ENCODE peak calls at places on chromosomes 7 and 10, in five cellular contexts. Q is GM23338, T is transverse colon, Y is HCT116, C is stomach. N is an unnamed sample.

GRCh38 chr10:78301481-78301880 is 267.8 kb downstream of the RPS24 start:
- DNase-seq in T (no peak), Y (no peak), C (no peak), Q (no peak), N (no peak)

GRCh38 chr10:78333362-78334143 is 299.9 kb downstream of the RPS24 start:
- DNase-seq in Q (no peak), C (no peak), Y (no peak), T (no peak), N (no peak)

GRCh38 chr7:38169862-38170261 is 8.2 kb upstream of the STARD3NL start:
- DNase-seq in C (no peak), Y (no peak), Q (no peak), T (no peak), N (no peak)

GRCh38 chr7:22066484-22066883 is 120.8 kb upstream of the CDCA7L start:
- DNase-seq in C (no peak), Y (no peak), Q (peak), T (no peak), N (no peak)

GRCh38 chr7:131197920-131198610 is 129.6 kb upstream of the MKLN1 start:
- DNase-seq in T (no peak), C (no peak), Y (no peak), Q (no peak), N (no peak)

GRCh38 chr7:93861325-93861949 is 29.1 kb downstream of the TFPI2 start:
- DNase-seq in T (no peak), Q (peak), Y (no peak), C (no peak), N (no peak)

GRCh38 chr10:44960482-44961230 is 1.1 kb downstream of the RASSF4 start:
- DNase-seq in C (no peak), T (no peak), Y (no peak), Q (no peak), N (no peak)

GRCh38 chr7:74269757-74270277 is 15.6 kb upstream of the RFC2 start:
- DNase-seq in C (peak), Y (peak), Q (peak), T (peak), N (peak)

GRCh38 chr10:52031771-52032170 is 282.3 kb upstream of the DKK1 start:
- DNase-seq in T (no peak), Q (no peak), C (no peak), Y (no peak), N (no peak)

GRCh38 chr7:99837649-99838361 is 10.0 kb downstream of the CYP3A43 start:
- DNase-seq in Y (no peak), Q (no peak), T (no peak), C (no peak), N (no peak)

GRCh38 chr10:75508239-75508813 is 76.9 kb downstream of the LRMDA start:
- DNase-seq in C (no peak), Y (no peak), T (no peak), Q (no peak), N (no peak)

GRCh38 chr10:70916241-70916640 is 27.9 kb upstream of the PCBD1 start:
- DNase-seq in Y (no peak), T (no peak), C (no peak), Q (no peak), N (no peak)

GRCh38 chr7:16357921-16358320 is 63.4 kb downstream of the CRPPA start:
- DNase-seq in T (no peak), Q (no peak), C (peak), Y (no peak), N (no peak)

GRCh38 chr7:141842904-141843303 is 1.6 kb upstream of the PRSS37 start:
- DNase-seq in T (no peak), C (no peak), Q (no peak), Y (no peak), N (no peak)

GRCh38 chr10:30346135-30346534 is 2.9 kb downstream of the MTPAP start:
- DNase-seq in Y (no peak), Q (no peak), T (no peak), C (no peak), N (no peak)

GRCh38 chr7:22601812-22602568 is 102.0 kb upstream of the STEAP1B start:
- DNase-seq in Q (no peak), T (no peak), Y (no peak), C (no peak), N (no peak)

GRCh38 chr7:82234457-82235049 is 209.0 kb downstream of the CACNA2D1 start:
- DNase-seq in C (no peak), Q (peak), Y (peak), T (no peak), N (peak)

GRCh38 chr7:99156649-99157048 is 12.7 kb upstream of the SMURF1 start:
- DNase-seq in T (no peak), Y (no peak), Q (no peak), C (no peak), N (no peak)

GRCh38 chr7:13540429-13540828 is 449.0 kb downstream of the ETV1 start:
- DNase-seq in T (no peak), Q (no peak), Y (no peak), C (no peak), N (no peak)

GRCh38 chr7:108079291-108080057 is 50.7 kb downstream of the LAMB4 start:
- DNase-seq in C (no peak), Q (no peak), Y (no peak), T (peak), N (no peak)

GRCh38 chr7:123616244-123616643 is 14.6 kb downstream of the ASB15 start:
- DNase-seq in T (no peak), C (no peak), Q (no peak), Y (no peak), N (no peak)

GRCh38 chr7:30285531-30286284 is 1.3 kb downstream of the ZNRF2 start:
- DNase-seq in Q (peak), T (peak), C (peak), Y (no peak), N (peak)

GRCh38 chr7:55964802-55965470 is 551 bp downstream of the NIPSNAP2 start:
- DNase-seq in C (peak), Q (peak), T (peak), Y (peak), N (peak)

GRCh38 chr7:101869026-101869900 is 51.8 kb downstream of the CUX1 start:
- DNase-seq in C (no peak), Y (no peak), Q (peak), T (no peak), N (peak)

GRCh38 chr10:63266337-63267327 is 133.5 kb downstream of the NRBF2 start:
- DNase-seq in Q (peak), Y (no peak), C (no peak), T (no peak), N (no peak)

GRCh38 chr7:159068893-159069448 is 75.7 kb downstream of the VIPR2 start:
- DNase-seq in Y (no peak), T (no peak), C (no peak), Q (no peak), N (no peak)

GRCh38 chr7:55173671-55174070 is 154.9 kb downstream of the EGFR start:
- DNase-seq in T (no peak), Q (no peak), Y (no peak), C (no peak), N (no peak)

GRCh38 chr10:13890617-13891541 is 304.1 kb downstream of the PRPF18 start:
- DNase-seq in Y (no peak), T (no peak), C (no peak), Q (peak), N (no peak)

GRCh38 chr10:23535381-23535780 is 96.5 kb downstream of the OTUD1 start:
- DNase-seq in Y (no peak), C (no peak), Q (peak), T (no peak), N (no peak)

GRCh38 chr7:4028221-4028620 is 653.9 kb upstream of the FOXK1 start:
- DNase-seq in C (no peak), Q (no peak), Y (no peak), T (no peak), N (no peak)

GRCh38 chr10:43211431-43212042 is 55.3 kb downstream of the RASGEF1A start:
- DNase-seq in Y (no peak), T (no peak), Q (no peak), C (no peak), N (no peak)

GRCh38 chr7:135281363-135281949 is 47.8 kb downstream of the STRA8 start:
- DNase-seq in Y (peak), Q (peak), C (peak), T (peak), N (peak)

GRCh38 chr7:26549281-26549943 is 257.8 kb downstream of the SNX10 start:
- DNase-seq in C (peak), Y (no peak), T (no peak), Q (no peak), N (no peak)

GRCh38 chr7:82443801-82444219 is 233 bp upstream of the CACNA2D1 start:
- DNase-seq in Q (peak), C (peak), T (peak), Y (no peak), N (no peak)

GRCh38 chr10:71998840-71999194 is 34.6 kb downstream of the CHST3 start:
- DNase-seq in Y (no peak), T (peak), C (peak), Q (no peak), N (no peak)

GRCh38 chr10:122463466-122464157 is 2.3 kb downstream of the HTRA1 start:
- DNase-seq in C (no peak), Q (no peak), Y (no peak), T (no peak), N (no peak)

GRCh38 chr10:122462533-122463465 is 1.4 kb downstream of the HTRA1 start:
- DNase-seq in Y (no peak), Q (no peak), C (no peak), T (no peak), N (no peak)

GRCh38 chr10:122465401-122465800 is 4.0 kb downstream of the HTRA1 start:
- DNase-seq in Y (no peak), Q (no peak), T (no peak), C (no peak), N (no peak)

GRCh38 chr10:122464575-122464974 is 3.2 kb downstream of the HTRA1 start:
- DNase-seq in Q (no peak), T (no peak), C (no peak), Y (no peak), N (no peak)

DNA sequence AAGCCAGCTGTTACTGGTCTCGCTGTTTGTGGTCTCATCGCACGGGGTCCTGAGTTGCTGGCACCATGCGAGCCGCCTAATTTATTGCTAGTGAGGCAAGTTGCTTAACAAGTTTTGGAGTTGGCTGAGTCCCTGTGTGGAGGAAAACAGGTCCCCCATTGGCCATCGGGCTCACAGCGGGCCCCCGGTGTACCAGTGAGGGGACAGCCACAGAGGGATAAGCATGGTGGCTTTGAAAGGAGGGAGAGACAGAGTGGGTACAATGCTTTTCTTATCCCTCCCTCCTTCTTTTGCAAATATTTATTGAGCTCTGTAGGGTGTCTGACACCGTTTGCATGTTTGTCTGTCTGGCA is 2.8 kb downstream of the HTRA1 start:
- DNase-seq in C (no peak), Q (no peak), T (no peak), Y (no peak), N (no peak)
- TF ChIP-seq POLR2AphosphoS5 in C (no peak), Q (no peak), T (no peak), Y (no peak), N (no peak)

GRCh38 chr10:82171899-82172298 is 296.9 kb downstream of the NRG3 start:
- DNase-seq in C (no peak), Q (no peak), Y (no peak), T (no peak), N (no peak)

DNA sequence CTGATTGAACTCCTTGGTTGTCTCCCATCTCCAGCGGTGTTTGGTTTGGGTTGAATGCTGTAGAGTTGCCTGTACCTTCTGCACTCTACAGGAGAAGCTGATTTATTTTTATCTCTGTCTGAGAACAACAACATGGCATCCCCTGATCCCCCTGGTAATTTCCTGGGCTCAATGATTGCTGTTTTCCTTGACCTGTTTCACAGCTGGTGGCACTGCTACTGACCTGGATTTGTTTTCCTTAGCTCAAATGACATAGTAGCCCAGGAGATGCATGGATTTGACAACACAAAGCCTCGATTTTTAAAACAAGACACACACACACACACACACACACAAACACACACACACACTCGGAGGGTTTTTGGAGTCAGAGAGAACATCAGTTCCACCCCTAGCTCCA is 301.6 kb downstream of the NRG3 start:
- DNase-seq in Q (no peak), Y (no peak), T (no peak), C (no peak), N (no peak)
- TF ChIP-seq POLR2AphosphoS5 in Q (no peak), Y (no peak), T (no peak), C (no peak), N (no peak)

GRCh38 chr10:118773041-118773440 is 18.3 kb upstream of the CACUL1 start:
- DNase-seq in Q (no peak), T (no peak), C (no peak), Y (no peak), N (no peak)
- TF ChIP-seq POLR2AphosphoS5 in Q (no peak), T (no peak), C (no peak), Y (no peak), N (no peak)

DNA sequence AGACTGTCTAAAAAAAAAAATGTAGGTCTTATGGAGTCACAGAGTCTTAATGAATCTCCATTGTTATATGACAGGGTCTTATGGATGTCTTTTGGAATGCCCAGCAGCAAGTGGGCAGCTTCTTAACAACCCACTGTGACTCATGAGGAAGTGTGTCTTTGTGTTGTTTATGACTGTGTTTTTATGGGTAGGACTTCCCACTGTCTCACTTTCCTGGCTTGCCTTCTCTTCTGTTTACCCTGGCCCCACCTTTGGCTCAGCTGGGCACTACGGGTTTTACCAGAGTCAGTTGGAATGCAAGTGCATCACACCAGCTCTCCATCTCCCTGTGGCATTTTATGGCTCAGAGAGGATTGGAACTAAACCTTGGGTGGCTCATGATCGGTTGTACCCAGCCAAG is 580.5 kb downstream of the AUTS2 start:
- DNase-seq in C (no peak), T (peak), Y (no peak), Q (no peak), N (no peak)
- TF ChIP-seq POLR2AphosphoS5 in C (no peak), T (no peak), Y (no peak), Q (no peak), N (no peak)

DNA sequence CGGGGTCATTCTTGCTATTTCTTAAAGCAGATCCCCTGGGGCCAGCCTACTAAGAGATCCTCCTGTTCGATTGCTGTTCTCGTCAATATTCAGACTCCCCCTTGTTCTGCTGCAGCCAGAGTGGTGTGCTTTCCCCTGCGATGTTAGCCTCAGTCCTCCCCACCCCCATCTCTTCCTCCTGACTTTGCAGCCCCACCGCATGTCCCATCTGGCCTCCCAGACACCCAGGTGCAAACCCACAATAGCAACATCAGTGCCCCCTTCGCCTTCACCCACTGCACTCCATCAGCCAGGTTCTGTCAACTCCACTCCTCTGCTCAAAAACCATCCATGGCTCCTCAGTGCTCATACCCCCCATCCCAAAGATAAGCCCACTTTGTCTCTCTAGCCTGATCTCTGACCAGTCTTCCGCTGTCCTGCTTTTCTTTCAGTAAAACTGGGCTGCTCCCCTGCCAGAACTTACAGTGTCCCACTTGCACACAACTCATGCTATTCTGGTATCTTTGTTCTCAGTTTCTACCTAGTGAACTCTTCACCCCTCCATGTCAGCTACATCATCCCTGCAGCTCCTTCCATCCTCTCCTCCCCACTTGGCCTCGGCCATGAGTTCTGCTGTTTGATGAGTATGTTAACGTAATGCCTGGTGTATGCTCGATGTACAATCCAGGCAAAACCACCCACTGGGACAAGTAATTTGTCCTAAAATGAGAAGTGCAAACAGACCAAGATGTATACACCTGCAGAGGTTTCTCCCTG is 26.6 kb downstream of the COL13A1 start:
- DNase-seq in C (no peak), Q (no peak), Y (no peak), T (no peak), N (no peak)
- TF ChIP-seq POLR2AphosphoS5 in C (no peak), Q (no peak), Y (no peak), T (no peak), N (no peak)

DNA sequence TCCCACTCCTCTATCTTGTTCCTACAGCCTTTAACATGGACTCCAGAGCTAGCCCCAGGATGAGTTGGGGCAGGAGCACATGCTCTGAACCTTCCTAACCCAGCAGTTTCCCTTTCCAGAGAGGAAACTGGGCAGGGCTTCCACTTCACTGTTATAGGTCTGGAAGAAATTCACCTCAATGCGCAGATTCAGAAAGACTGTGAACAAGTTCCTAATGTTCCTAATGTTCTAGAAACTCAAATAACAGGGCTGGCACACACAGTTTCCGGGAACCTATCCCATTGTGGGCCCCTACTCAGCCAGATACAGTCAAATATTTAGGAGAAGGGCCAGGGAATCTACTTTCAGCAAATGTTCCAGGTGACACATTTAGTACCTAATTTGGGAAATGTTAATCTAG is 29.7 kb downstream of the ABCC2 start:
- DNase-seq in Q (no peak), T (no peak), Y (no peak), C (no peak), N (no peak)
- TF ChIP-seq POLR2AphosphoS5 in Q (no peak), T (no peak), Y (no peak), C (no peak), N (no peak)

N was measured in K562.